ENCODE peak calls at places on chromosomes 3 and 15, in seven cellular contexts. U is H1, R is WTC11, A is HCT116, B is HepG2, M is K562, D is GM12878. I is an unnamed sample.

GRCh38 chr3:51957520-51958205 is 2.5 kb downstream of the GPR62 start:
- DNase-seq in B (no peak), U (no peak), M (no peak), R (no peak), A (no peak), D (no peak), I (no peak)

GRCh38 chr3:100265016-100265415 is 4.2 kb downstream of the TBC1D23 start:
- DNase-seq in D (no peak), M (no peak), R (no peak), A (no peak), U (no peak), B (no peak), I (no peak)

GRCh38 chr3:53109822-53110771 is 20.1 kb downstream of the RFT1 start:
- DNase-seq in B (peak), R (peak), A (peak), M (peak), U (peak), D (no peak), I (peak)

GRCh38 chr3:117893638-117894037 is 1141.0 kb downstream of the IGSF11 start:
- DNase-seq in A (no peak), U (no peak), B (no peak), D (no peak), R (no peak), M (no peak), I (no peak)

GRCh38 chr3:37607604-37608003 is 254.1 kb upstream of the CTDSPL start:
- DNase-seq in M (no peak), B (no peak), A (no peak), R (no peak), D (no peak), U (no peak), I (no peak)

GRCh38 chr15:75989045-75989444 is 23.2 kb downstream of the NRG4 start:
- DNase-seq in U (no peak), B (no peak), A (no peak), R (no peak), M (no peak), D (no peak), I (no peak)

GRCh38 chr15:77557178-77557960 is 75.3 kb downstream of the LINGO1 start:
- DNase-seq in B (no peak), U (no peak), M (peak), R (no peak), A (no peak), D (no peak), I (no peak)

GRCh38 chr3:138389841-138390581 is 41.6 kb downstream of the MRAS start:
- DNase-seq in M (no peak), D (no peak), R (no peak), U (no peak), A (peak), B (peak), I (no peak)

DNA sequence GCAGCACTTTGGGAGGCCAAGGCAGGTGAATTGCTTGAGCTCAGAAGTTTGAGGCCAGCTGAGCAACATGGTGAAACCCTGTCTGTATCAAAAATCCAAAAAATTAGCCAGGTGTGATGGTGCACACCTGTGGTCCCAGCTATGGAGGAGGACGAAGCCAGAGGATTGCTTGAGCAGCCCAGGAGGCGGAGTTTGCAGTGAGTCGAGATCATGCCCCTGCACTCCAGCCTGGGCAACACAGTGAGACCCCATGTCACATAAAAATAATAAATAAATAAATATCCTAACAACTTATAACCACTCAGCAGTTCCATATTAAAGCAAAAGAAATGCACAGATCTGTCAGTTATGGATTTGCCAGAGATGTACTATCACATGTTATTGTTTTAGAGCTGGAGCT is 62.6 kb downstream of the LMLN start:
- DNase-seq in U (no peak), B (no peak), A (no peak), M (no peak), D (no peak), R (no peak), I (no peak)
- TF ChIP-seq SP1 in U (no peak), B (no peak), A (no peak), M (no peak), D (no peak), R (no peak), I (no peak)

DNA sequence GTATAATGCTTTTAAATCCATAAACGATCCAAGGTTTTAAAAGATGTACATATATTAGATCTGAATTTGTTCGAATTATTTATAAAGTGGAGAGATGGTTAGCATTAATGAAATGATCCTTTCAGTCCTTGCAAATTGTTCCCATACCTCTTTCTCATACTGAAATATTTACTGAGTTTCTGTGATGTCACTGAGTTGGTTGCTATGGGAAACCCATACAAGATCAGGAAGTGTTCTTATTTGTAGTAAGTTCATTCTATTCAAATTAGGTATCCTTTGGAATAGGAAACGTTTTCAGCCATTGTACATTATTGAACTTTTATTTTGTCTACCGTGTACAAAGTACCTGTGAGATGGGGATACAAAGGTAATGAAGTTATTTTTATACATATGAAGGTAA is 73.2 kb upstream of the CHL1 start:
- DNase-seq in D (no peak), B (no peak), M (no peak), A (no peak), U (no peak), R (no peak), I (no peak)
- TF ChIP-seq SP1 in D (no peak), B (no peak), M (no peak), A (no peak), U (no peak), R (no peak), I (no peak)

GRCh38 chr15:70053006-70053702 is 44.6 kb downstream of the TLE3 start:
- DNase-seq in U (no peak), M (no peak), A (no peak), R (no peak), D (no peak), B (no peak), I (no peak)
- TF ChIP-seq SP1 in U (no peak), M (no peak), A (no peak), R (no peak), D (no peak), B (no peak), I (no peak)

GRCh38 chr3:193972816-193973215 is 163.1 kb upstream of the HES1 start:
- DNase-seq in D (no peak), A (no peak), R (no peak), M (no peak), B (no peak), U (no peak), I (no peak)
- TF ChIP-seq SP1 in D (no peak), A (no peak), R (no peak), M (no peak), B (no peak), U (no peak), I (no peak)

GRCh38 chr3:192273611-192274010 is 453.7 kb downstream of the FGF12 start:
- DNase-seq in R (no peak), A (no peak), D (no peak), U (no peak), B (no peak), M (no peak), I (no peak)

GRCh38 chr3:192273001-192273400 is 454.3 kb downstream of the FGF12 start:
- DNase-seq in A (no peak), U (no peak), M (no peak), B (no peak), R (no peak), D (no peak), I (no peak)

GRCh38 chr3:192281207-192281880 is 446.0 kb downstream of the FGF12 start:
- DNase-seq in U (no peak), D (no peak), R (no peak), M (no peak), B (no peak), A (no peak), I (no peak)

DNA sequence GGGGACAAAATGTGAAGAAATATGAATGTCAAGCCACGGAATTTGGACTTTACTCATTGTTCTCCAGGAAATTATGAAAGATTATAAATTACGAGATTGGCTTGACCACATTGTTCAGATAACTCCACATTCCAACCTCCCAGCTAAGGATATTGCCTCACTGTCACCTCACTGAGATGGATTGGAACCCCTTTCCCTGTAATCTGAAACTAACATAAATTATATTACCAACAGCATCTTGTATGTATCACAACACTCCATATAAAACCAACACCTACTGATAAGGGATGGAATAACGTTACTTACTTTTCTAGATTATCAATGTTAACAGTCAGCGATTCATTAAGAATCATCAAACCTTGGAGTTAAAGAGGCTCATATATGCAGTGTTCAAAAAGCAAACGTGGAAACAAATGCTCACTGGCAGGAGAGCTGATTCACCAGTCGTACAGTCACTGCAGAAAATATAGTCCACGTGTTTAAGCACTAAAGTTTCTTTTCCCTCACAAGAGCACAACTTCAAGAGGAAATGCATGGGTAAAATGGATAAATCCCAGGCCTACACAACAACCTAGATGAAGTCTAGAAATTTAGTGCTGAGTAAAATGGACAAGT is 451.5 kb downstream of the FGF12 start:
- DNase-seq in D (no peak), M (no peak), U (no peak), B (no peak), R (no peak), A (no peak), I (no peak)
- TF ChIP-seq SP1 in D (no peak), M (no peak), U (no peak), B (no peak), R (no peak), A (no peak), I (no peak)

GRCh38 chr3:17912011-17912760 is 169.8 kb upstream of the TBC1D5 start:
- DNase-seq in A (no peak), U (no peak), R (no peak), M (no peak), D (no peak), B (no peak), I (no peak)

GRCh38 chr3:17910922-17911321 is 168.5 kb upstream of the TBC1D5 start:
- DNase-seq in A (no peak), D (no peak), M (no peak), R (no peak), B (no peak), U (no peak), I (no peak)

GRCh38 chr3:17913349-17913748 is 170.9 kb upstream of the TBC1D5 start:
- DNase-seq in B (no peak), U (no peak), A (no peak), R (no peak), D (no peak), M (no peak), I (no peak)

GRCh38 chr3:17915341-17915740 is 172.9 kb upstream of the TBC1D5 start:
- DNase-seq in A (no peak), D (no peak), M (no peak), U (no peak), R (no peak), B (no peak), I (no peak)
- TF ChIP-seq SP1 in A (no peak), D (no peak), M (no peak), U (no peak), R (no peak), B (no peak), I (no peak)

DNA sequence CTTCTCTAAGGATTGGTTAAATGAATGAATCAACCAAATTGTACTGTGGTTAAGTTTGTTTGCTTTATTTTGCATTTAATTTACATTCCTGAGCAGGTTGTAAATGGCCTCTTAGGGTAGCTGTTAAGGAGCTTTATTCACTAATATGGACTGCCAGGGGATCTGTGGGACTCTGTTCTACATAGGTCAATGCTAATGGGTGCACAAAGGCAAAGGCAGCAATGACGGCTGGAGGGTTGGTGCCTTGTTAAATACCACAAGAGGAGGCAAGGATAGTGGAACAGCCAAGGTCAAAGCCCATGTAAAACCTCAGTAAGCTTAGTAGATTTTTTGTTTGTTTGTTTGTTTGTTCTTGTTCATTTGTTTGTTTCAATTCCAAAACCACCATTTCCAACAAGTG is 89.3 kb upstream of the P2RY1 start:
- DNase-seq in D (no peak), B (no peak), M (no peak), R (peak), A (no peak), U (peak), I (no peak)
- TF ChIP-seq SP1 in D (no peak), B (no peak), M (no peak), R (no peak), A (no peak), U (no peak), I (no peak)

GRCh38 chr3:145981057-145981456 is 179.9 kb downstream of the PLOD2 start:
- DNase-seq in U (no peak), B (no peak), A (no peak), M (no peak), D (no peak), R (no peak), I (no peak)
- TF ChIP-seq SP1 in U (no peak), B (no peak), A (no peak), M (no peak), D (no peak), R (no peak), I (no peak)

DNA sequence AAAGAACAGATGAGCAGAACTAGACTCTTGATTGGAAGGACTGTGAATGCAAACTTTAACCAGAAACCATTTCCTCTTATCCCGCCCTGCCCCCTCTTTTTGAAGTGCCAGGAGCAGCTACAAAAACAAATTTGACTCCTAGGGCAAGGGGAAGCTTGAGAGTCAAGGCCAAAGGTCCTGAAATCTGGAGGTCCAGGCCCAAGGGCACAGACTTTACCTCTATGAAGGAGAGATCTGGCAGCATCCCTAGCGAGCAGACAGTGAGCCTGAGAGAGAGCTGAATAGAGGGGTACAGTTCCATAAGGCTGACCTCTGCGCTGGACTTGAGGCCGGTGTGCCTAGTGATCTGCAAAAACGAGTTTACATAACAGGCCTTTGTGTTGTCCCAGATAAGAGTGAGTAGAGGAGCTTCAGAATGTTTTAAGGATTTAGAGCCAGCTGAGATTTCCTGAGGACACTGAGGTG is 5.1 kb downstream of the RAB43 start:
- DNase-seq in M (no peak), B (peak), D (no peak), A (no peak), R (no peak), U (no peak), I (no peak)
- TF ChIP-seq SP1 in M (no peak), B (no peak), D (no peak), A (no peak), R (no peak), U (no peak), I (no peak)